ENCODE peak calls at places on chromosomes 4 and X, in ten cellular contexts. C is Panc1, P is tibial nerve, V is transverse colon, N is mucosa of descending colon, R is A549, G is hepatocyte, L is WERI-Rb-1, Z is H1, W is A673. J is an unnamed sample.
A peak's percentile ranks its signal among the peaks of the same experiment; 100 is the strongest.

GRCh38 chr4:97770222-97770621 is 373.1 kb downstream of the STPG2 start:
- DNase-seq in W (no peak), G (no peak), V (no peak), C (no peak), R (no peak), P (no peak), N (no peak), Z (no peak), L (no peak), J (no peak)

GRCh38 chr4:113371061-113371460 is 321.6 kb downstream of the ANK2 start:
- DNase-seq in Z (no peak), P (no peak), L (no peak), G (no peak), N (no peak), R (no peak), W (no peak), V (no peak), C (no peak), J (no peak)

GRCh38 chr4:105474110-105474518 is 252 bp upstream of the PPA2 start:
- DNase-seq in W (peak; percentile 91), P (peak; percentile 76), V (peak; percentile 91), Z (no peak), G (peak; percentile 96), C (no peak), R (peak; percentile 76), N (no peak), L (no peak), J (peak; percentile 93)

GRCh38 chr4:38310446-38311043 is 350.3 kb downstream of the PTTG2 start:
- DNase-seq in N (no peak), G (no peak), R (no peak), P (no peak), C (no peak), L (no peak), V (peak; percentile 28), W (no peak), Z (no peak), J (no peak)

GRCh38 chrX:7889680-7890079 is 37.5 kb downstream of the PNPLA4 start:
- DNase-seq in G (no peak), R (no peak), L (no peak), P (no peak), W (no peak), Z (no peak), C (no peak), N (no peak), V (no peak), J (no peak)

GRCh38 chrX:110402091-110402854 is 43.6 kb downstream of the RTL9 start:
- DNase-seq in C (no peak), Z (no peak), N (no peak), W (no peak), G (peak; percentile 35), R (peak; percentile 24), L (no peak), P (peak; percentile 26), V (no peak), J (no peak)

GRCh38 chr4:101188906-101189305 is 158.4 kb downstream of the PPP3CA start:
- DNase-seq in G (no peak), C (no peak), Z (no peak), W (no peak), R (no peak), N (no peak), L (no peak), P (no peak), V (no peak), J (no peak)

GRCh38 chrX:106802388-106803275 is at the start of gene TBC1D8B:
- DNase-seq in R (peak; percentile 80), G (peak; percentile 86), P (peak; percentile 71), N (peak; percentile 71), V (peak; percentile 80), L (peak; percentile 11), Z (peak; percentile 39), W (peak; percentile 89), C (peak; percentile 88), J (peak; percentile 22)

GRCh38 chr4:25346913-25347312 is 30.1 kb upstream of the ANAPC4 start:
- DNase-seq in R (no peak), V (no peak), N (no peak), C (no peak), W (no peak), P (no peak), G (no peak), Z (no peak), L (no peak), J (no peak)

GRCh38 chr4:110907801-110908313 is 285.0 kb upstream of the PITX2 start:
- DNase-seq in L (no peak), N (no peak), Z (no peak), P (no peak), V (no peak), G (no peak), R (no peak), C (no peak), W (no peak), J (no peak)

GRCh38 chrX:1483843-1484637 is 31.3 kb upstream of the ASMTL start:
- DNase-seq in N (no peak), Z (no peak), W (no peak), G (no peak), L (no peak), V (no peak), R (no peak), C (no peak), P (no peak), J (no peak)

GRCh38 chr4:102616661-102617060 is 115.5 kb downstream of the NFKB1 start:
- DNase-seq in V (no peak), R (no peak), L (no peak), C (no peak), Z (no peak), G (no peak), W (no peak), P (no peak), N (no peak), J (no peak)

GRCh38 chr4:146654648-146654975 is 15.9 kb downstream of the POU4F2 start:
- DNase-seq in Z (no peak), V (no peak), N (no peak), C (no peak), G (no peak), W (no peak), P (no peak), R (no peak), L (no peak), J (no peak)

GRCh38 chrX:119880552-119881437 is 9.2 kb downstream of the NDUFA1 start:
- DNase-seq in Z (no peak), R (peak; percentile 59), V (peak; percentile 16), P (peak; percentile 9), G (peak; percentile 57), C (peak; percentile 62), W (peak; percentile 66), N (no peak), L (peak; percentile 40), J (no peak)

DNA sequence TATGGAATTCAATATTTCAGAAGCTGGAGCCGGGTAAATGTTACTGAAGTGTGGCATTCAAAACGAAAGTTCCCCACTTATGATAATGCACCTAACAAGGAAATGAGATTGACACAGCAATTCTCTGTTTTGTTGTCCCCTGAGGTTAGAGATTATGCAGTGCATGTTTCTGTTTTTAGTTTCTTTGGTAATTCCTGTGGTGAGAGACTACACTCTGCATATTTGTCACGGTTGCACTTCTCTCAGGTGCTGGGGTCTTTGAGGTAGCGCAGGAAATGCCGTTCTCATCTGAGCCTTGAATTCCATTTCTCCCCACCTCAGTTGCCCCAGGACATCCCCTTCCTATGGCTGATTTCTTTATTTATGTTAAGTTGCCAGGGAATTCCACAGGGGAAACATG is 15.3 kb upstream of the BEND4 start:
- DNase-seq in L (no peak), V (no peak), P (no peak), W (peak; percentile 44), G (no peak), N (no peak), C (no peak), R (no peak), Z (no peak), J (no peak)
- H3K9me3 ChIP-seq in L (no peaks in the 10 kb centered on the region), V (no peaks in the 10 kb centered on the region), P (no peaks in the 10 kb centered on the region), W (peaks cover 5% of the 10 kb centered on the region), G (no peaks in the 10 kb centered on the region), N (no peaks in the 10 kb centered on the region), C (no peaks in the 10 kb centered on the region), R (peaks cover 8% of the 10 kb centered on the region), Z (peaks cover 4% of the 10 kb centered on the region), J (no peaks in the 10 kb centered on the region)

DNA sequence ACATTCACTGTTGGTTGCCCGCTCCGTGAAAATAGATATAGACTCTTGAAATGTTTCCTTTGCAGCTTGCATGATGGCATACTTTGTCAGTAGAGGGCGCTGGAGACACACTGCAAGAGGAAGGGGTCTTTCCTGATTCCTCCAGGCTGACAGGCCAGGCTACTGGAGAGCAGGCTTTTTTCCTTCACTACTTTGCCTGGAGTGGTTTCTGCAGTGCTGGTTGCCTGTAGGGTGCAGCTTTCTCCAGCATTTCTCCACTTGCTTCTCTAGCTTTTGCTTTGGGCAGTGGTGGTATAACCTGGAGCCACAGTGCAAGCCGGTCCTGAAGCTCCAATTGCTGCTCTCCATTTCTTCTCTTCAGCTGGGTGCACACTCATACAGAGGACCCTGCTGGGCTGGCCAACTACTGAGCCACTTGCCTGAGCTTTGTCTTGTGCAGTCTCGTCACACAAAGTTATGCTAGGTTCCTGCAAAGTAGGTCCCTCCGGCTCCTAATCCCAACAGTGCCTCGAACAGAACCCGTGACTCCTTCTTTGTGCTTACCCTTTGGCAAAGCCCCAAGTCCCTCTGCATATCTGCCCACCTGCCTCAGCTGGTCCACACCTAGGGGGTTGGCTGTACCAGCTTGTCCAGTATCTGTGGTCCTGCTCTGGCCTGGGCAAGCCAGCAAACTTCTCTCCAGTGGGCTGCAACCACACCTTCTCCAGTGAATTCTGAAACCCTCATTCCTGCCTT is 46.3 kb downstream of the RASSF6 start:
- DNase-seq in R (peak; percentile 7), V (peak; percentile 66), W (peak; percentile 73), N (no peak), L (peak; percentile 77), P (peak; percentile 70), C (peak; percentile 24), G (peak; percentile 91), Z (peak; percentile 70), J (no peak)
- TF ChIP-seq CTCF in R (peak; percentile 77), V (peak; percentile 71), W (peak; percentile 68), N (no peak), L (peak; percentile 90), P (peak; percentile 49), C (peak; percentile 85), G (peak; percentile 89), Z (peak; percentile 94), J (no peak)

GRCh38 chr4:206054-206453 is 81.8 kb downstream of the ZNF718 start:
- DNase-seq in R (no peak), Z (no peak), L (no peak), N (no peak), P (no peak), V (no peak), W (no peak), G (no peak), C (no peak), J (no peak)
- H3K9me3 ChIP-seq in R (no peaks in the 10 kb centered on the region), Z (peaks cover 51% of the 10 kb centered on the region), L (peaks cover 29% of the 10 kb centered on the region), N (peaks cover 77% of the 10 kb centered on the region), P (no peaks in the 10 kb centered on the region), V (peaks cover 12% of the 10 kb centered on the region), W (peaks cover 19% of the 10 kb centered on the region), G (no peaks in the 10 kb centered on the region), C (no peaks in the 10 kb centered on the region), J (peaks cover 17% of the 10 kb centered on the region)

GRCh38 chr4:127782275-127783025 is at the start of gene HSPA4L:
- DNase-seq in P (peak; percentile 23), C (peak; percentile 65), R (peak; percentile 65), N (peak; percentile 60), Z (no peak), W (peak; percentile 56), L (peak; percentile 71), V (peak; percentile 31), G (peak; percentile 47), J (peak; percentile 76)
- TF ChIP-seq CTCF in P (peak; percentile 30), C (peak; percentile 49), R (no peak), N (no peak), Z (peak; percentile 27), W (peak; percentile 40), L (peak; percentile 69), V (peak; percentile 28), G (peak; percentile 49), J (peak; percentile 33)